ENCODE peak calls at places on chromosomes 1 and 21, in ten cellular contexts. Y, S, Z, P, F, W, E, R, Q and U are unnamed samples.
A peak's percentile ranks its signal among the peaks of the same experiment; 100 is the strongest.

GRCh38 chr21:25424674-25425073 is 182.6 kb downstream of the MRPL39 start:
- DNase-seq in W (no peak), Z (no peak), Y (no peak), E (no peak), S (no peak), R (no peak), P (no peak), Q (no peak), F (peak; percentile 9), U (no peak)

GRCh38 chr21:45508607-45509565 is 33.4 kb downstream of the SLC19A1 start:
- DNase-seq in E (no peak), Q (no peak), W (no peak), P (no peak), S (no peak), R (no peak), Z (no peak), F (no peak), Y (no peak), U (no peak)

GRCh38 chr1:19735419-19736127 is 64.1 kb downstream of the TMCO4 start:
- DNase-seq in Y (no peak), R (no peak), W (peak; percentile 69), P (no peak), E (no peak), Q (no peak), Z (peak; percentile 10), S (peak; percentile 93), F (peak; percentile 53), U (no peak)

GRCh38 chr21:41709965-41710822 is 56.7 kb downstream of the RIPK4 start:
- DNase-seq in W (no peak), R (no peak), F (no peak), Y (no peak), E (no peak), Q (no peak), Z (no peak), P (no peak), S (no peak), U (no peak)

GRCh38 chr1:26375081-26375480 is 2.5 kb upstream of the ZNF683 start:
- DNase-seq in F (no peak), Z (no peak), Y (no peak), Q (no peak), P (no peak), W (no peak), E (no peak), R (no peak), S (no peak), U (no peak)

GRCh38 chr1:14842891-14843290 is 244.4 kb downstream of the KAZN start:
- DNase-seq in P (no peak), F (no peak), Q (no peak), W (no peak), R (no peak), E (no peak), Z (no peak), S (peak; percentile 14), Y (no peak), U (no peak)

GRCh38 chr1:196535727-196536126 is 72.5 kb downstream of the KCNT2 start:
- DNase-seq in Y (no peak), S (peak; percentile 50), R (no peak), E (peak; percentile 34), F (peak; percentile 23), W (no peak), Z (peak; percentile 65), Q (no peak), P (no peak), U (peak; percentile 68)

GRCh38 chr1:231240883-231241735 is at the start of gene GNPAT:
- DNase-seq in Q (peak; percentile 26), F (peak; percentile 92), Z (peak; percentile 86), R (peak; percentile 96), E (peak; percentile 88), P (peak; percentile 95), W (peak; percentile 69), S (peak; percentile 70), Y (peak; percentile 75), U (peak; percentile 92)

GRCh38 chr1:185733818-185734709 is at the start of gene HMCN1:
- DNase-seq in E (peak; percentile 93), R (peak; percentile 59), P (peak; percentile 65), S (peak; percentile 34), Y (no peak), F (peak; percentile 94), W (peak; percentile 36), Z (peak; percentile 32), Q (no peak), U (peak; percentile 64)

GRCh38 chr1:225818229-225818628 is 8.3 kb downstream of the EPHX1 start:
- DNase-seq in Q (no peak), R (no peak), Z (no peak), F (no peak), Y (no peak), W (no peak), S (no peak), P (no peak), E (no peak), U (no peak)

GRCh38 chr21:25862596-25862995 is 127.8 kb downstream of the GABPA start:
- DNase-seq in F (peak; percentile 56), P (no peak), W (no peak), E (no peak), S (peak; percentile 15), Z (peak; percentile 38), Y (no peak), R (no peak), Q (no peak), U (peak; percentile 19)

DNA sequence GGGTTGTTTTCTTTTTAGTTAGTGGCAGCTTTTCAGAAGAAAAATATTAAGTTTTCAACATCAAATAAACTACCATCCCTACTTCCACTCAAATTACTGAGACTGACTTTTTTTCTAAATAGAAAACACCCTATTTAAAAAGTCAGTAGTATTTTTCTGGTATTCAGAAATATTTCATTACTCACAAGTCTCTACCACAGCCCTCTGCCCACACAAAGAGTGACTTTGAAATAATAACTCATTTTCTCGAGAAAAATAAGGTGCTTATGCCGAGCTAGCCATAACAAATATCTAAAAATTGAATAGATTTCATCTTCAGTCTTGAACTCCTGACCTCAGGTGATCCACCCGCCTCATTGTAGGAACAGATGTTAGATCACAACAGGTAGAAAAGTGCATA is 41.8 kb upstream of the USP25 start:
- DNase-seq in Y (no peak), E (no peak), S (peak; percentile 35), P (no peak), Z (no peak), Q (no peak), F (no peak), W (no peak), R (no peak), U (no peak)
- TF ChIP-seq CTCF in Y (no peak), E (no peak), S (no peak), P (no peak), Z (no peak), Q (no peak), F (no peak), W (no peak), R (no peak), U (no peak)

DNA sequence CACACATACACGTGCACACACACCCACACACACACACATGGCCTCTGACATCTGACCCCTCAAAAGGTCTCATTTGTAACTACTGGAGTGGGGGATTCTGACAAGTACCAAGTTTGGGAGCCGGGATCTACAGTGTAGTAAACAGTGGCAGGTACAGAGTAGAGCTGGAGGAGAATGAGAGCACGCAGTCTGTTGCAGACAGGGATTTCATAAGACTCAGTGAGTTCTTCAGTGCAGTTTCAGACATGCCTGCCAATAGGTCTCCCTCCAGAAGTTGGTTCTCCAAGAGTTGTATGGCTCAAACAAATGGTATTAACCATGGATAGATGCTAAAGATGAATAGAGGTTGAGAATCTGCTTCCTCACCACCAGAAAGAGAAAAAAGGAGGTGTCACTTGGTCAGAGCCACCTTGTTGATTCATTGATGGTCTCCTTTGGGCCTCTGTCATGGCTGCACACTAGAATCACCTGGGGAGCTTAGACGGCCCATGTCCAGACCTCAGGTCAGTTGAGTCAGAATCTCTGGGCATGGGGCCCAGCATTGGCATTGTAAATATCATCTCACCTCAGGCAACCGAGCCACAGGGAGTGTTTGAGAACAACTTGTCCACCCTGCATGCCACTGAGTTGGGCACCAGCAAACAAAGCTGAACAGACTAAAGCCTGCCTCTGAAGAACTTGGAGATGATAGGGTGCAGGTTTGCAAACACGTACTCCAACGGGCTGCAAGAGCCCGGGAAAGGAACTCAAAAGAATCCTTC is 122.1 kb downstream of the EDEM3 start:
- DNase-seq in W (no peak), S (no peak), Z (no peak), F (no peak), P (no peak), Y (no peak), R (no peak), Q (no peak), E (no peak), U (no peak)
- H3K27ac ChIP-seq in W (no peak overlapping the region), S (no peak overlapping the region), Z (peak overlapping the region; percentile 51), F (no peak overlapping the region), P (no peak overlapping the region), Y (no peak overlapping the region), R (no peak overlapping the region), Q (no peak overlapping the region), E (no peak overlapping the region), U (no peak overlapping the region)

GRCh38 chr1:3430406-3430805 is 24.1 kb upstream of the ARHGEF16 start:
- DNase-seq in W (no peak), F (no peak), R (no peak), S (no peak), Y (no peak), P (no peak), E (no peak), Z (no peak), Q (no peak), U (no peak)

GRCh38 chr1:3432306-3432705 is 22.2 kb upstream of the ARHGEF16 start:
- DNase-seq in Y (no peak), P (no peak), F (no peak), S (no peak), Z (no peak), W (no peak), Q (no peak), E (no peak), R (no peak), U (no peak)

GRCh38 chr1:3431686-3432085 is 22.8 kb upstream of the ARHGEF16 start:
- DNase-seq in R (no peak), Y (no peak), W (no peak), E (no peak), F (no peak), Q (no peak), Z (no peak), S (no peak), P (no peak), U (no peak)

GRCh38 chr1:3430820-3431219 is 23.6 kb upstream of the ARHGEF16 start:
- DNase-seq in R (no peak), E (no peak), Y (no peak), F (no peak), Q (no peak), W (no peak), Z (no peak), P (no peak), S (no peak), U (no peak)

GRCh38 chr1:3431266-3431665 is 23.2 kb upstream of the ARHGEF16 start:
- DNase-seq in S (no peak), R (peak; percentile 76), W (no peak), Z (no peak), E (peak; percentile 69), F (peak; percentile 16), Y (no peak), P (no peak), Q (no peak), U (peak; percentile 65)
- TF ChIP-seq CTCF in S (peak; percentile 61), R (peak; percentile 35), W (no peak), Z (peak; percentile 27), E (peak; percentile 75), F (peak; percentile 50), Y (peak; percentile 17), P (peak; percentile 28), Q (no peak), U (peak; percentile 88)

DNA sequence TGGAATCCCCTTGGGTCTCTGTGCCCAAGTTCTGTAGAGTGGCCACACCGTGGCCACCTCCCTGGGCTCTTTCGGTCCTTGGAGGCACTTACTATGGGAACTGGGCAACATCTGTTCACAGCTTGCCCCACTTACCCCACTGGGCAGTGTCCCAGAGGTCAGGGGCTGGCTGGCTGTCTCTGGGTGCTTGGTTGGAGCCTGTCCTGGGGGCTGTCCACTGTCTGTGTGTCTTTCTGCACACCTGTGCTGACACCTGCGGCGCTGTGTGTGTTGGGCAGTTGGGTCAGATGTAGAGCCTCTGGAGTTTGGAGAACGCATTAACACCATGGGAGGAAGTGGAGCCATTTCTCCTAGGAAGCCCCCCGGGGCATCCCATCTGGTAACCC is 1.3 kb upstream of the TMEM54 start:
- DNase-seq in Y (no peak), P (no peak), F (no peak), S (no peak), Z (no peak), W (no peak), E (no peak), Q (no peak), R (no peak), U (no peak)
- H3K27ac ChIP-seq in Y (no peak overlapping the region), P (no peak overlapping the region), F (no peak overlapping the region), S (no peak overlapping the region), Z (peak overlapping the region; percentile 97), W (no peak overlapping the region), E (no peak overlapping the region), Q (no peak overlapping the region), R (no peak overlapping the region), U (no peak overlapping the region)